ENCODE peak calls at places on chromosomes 7 and 10, in seven cellular contexts. O is OCI-LY7; J is nephron progenitor cell; B is fibroblast of the aortic adventitia; H is stimulated activated CD4-positive, alpha-beta T cell treated with anti-CD3 and anti-CD28 coated beads, Interleukin-15, amount 100 ng/mL, for 1 hour; Z is left kidney; D is iris pigment epithelial cell. I is an unnamed sample.
A peak's percentile ranks its signal among the peaks of the same experiment; 100 is the strongest.

GRCh38 chr7:156827587-156828203 is 65.3 kb downstream of the LMBR1 start:
- DNase-seq in O (peak; percentile 30), J (no peak), B (peak; percentile 53), H (no peak), Z (peak; percentile 15), D (peak; percentile 41), I (no peak)

GRCh38 chr7:75756340-75757297 is 15.4 kb downstream of the CCL26 start:
- DNase-seq in O (peak; percentile 62), J (no peak), B (peak; percentile 58), H (no peak), Z (peak; percentile 78), D (peak; percentile 67), I (no peak)

GRCh38 chr7:158811461-158811860 is 17.8 kb downstream of the ESYT2 start:
- DNase-seq in O (no peak), J (no peak), B (peak; percentile 68), H (peak; percentile 34), Z (no peak), D (peak; percentile 96), I (peak; percentile 29)

GRCh38 chr10:22590115-22590514 is 124.3 kb downstream of the PIP4K2A start:
- DNase-seq in O (no peak), J (no peak), B (no peak), H (no peak), Z (no peak), D (peak; percentile 34), I (no peak)

GRCh38 chr7:17367502-17367901 is 69.0 kb downstream of the AHR start:
- DNase-seq in O (no peak), J (no peak), B (peak; percentile 25), H (no peak), Z (no peak), D (peak; percentile 44), I (no peak)

GRCh38 chr10:21368022-21368582 is 157.4 kb downstream of the SKIDA1 start:
- DNase-seq in O (no peak), J (no peak), B (peak; percentile 26), H (no peak), Z (no peak), D (no peak), I (no peak)

GRCh38 chr10:69037489-69037888 is 48.9 kb downstream of the KIFBP start:
- DNase-seq in O (no peak), J (no peak), B (no peak), H (no peak), Z (no peak), D (no peak), I (no peak)

GRCh38 chr10:784759-785538 is 95.5 kb upstream of the DIP2C start:
- DNase-seq in O (no peak), J (peak; percentile 68), B (peak; percentile 67), H (peak; percentile 50), Z (peak; percentile 89), D (peak; percentile 78), I (peak; percentile 47)

GRCh38 chr10:13352519-13352918 is 4.4 kb upstream of the SEPHS1 start:
- DNase-seq in O (peak; percentile 50), J (no peak), B (no peak), H (no peak), Z (peak; percentile 30), D (no peak), I (no peak)

GRCh38 chr7:36262706-36263484 is 109.8 kb downstream of the EEPD1 start:
- DNase-seq in O (no peak), J (no peak), B (no peak), H (no peak), Z (no peak), D (no peak), I (no peak)

GRCh38 chr7:120973849-120974248 is 14.7 kb upstream of the CPED1 start:
- DNase-seq in O (no peak), J (no peak), B (no peak), H (no peak), Z (no peak), D (peak; percentile 51), I (no peak)

GRCh38 chr7:87046456-87046855 is 13.0 kb downstream of the ELAPOR2 start:
- DNase-seq in O (no peak), J (no peak), B (no peak), H (no peak), Z (no peak), D (no peak), I (no peak)

GRCh38 chr7:89666436-89666835 is 487.8 kb upstream of the STEAP1 start:
- DNase-seq in O (no peak), J (no peak), B (no peak), H (no peak), Z (no peak), D (peak; percentile 1), I (no peak)

GRCh38 chr10:74891048-74891447 is 64.6 kb downstream of the KAT6B start:
- DNase-seq in O (no peak), J (no peak), B (no peak), H (no peak), Z (no peak), D (no peak), I (peak; percentile 56)

GRCh38 chr7:140681766-140682165 is 9.0 kb downstream of the ADCK2 start:
- DNase-seq in O (no peak), J (no peak), B (no peak), H (no peak), Z (no peak), D (no peak), I (no peak)

GRCh38 chr7:84191842-84192241 is 2.7 kb downstream of the SEMA3A start:
- DNase-seq in O (no peak), J (no peak), B (peak; percentile 61), H (no peak), Z (no peak), D (peak; percentile 37), I (no peak)

GRCh38 chr7:14096159-14096558 is 106.7 kb upstream of the ETV1 start:
- DNase-seq in O (no peak), J (no peak), B (no peak), H (no peak), Z (no peak), D (no peak), I (no peak)

GRCh38 chr7:156656598-156656997 is 16.0 kb downstream of the RNF32 start:
- DNase-seq in O (no peak), J (no peak), B (no peak), H (no peak), Z (no peak), D (no peak), I (no peak)

GRCh38 chr7:128045766-128046165 is 14.5 kb upstream of the LRRC4 start:
- DNase-seq in O (no peak), J (no peak), B (peak; percentile 43), H (no peak), Z (no peak), D (no peak), I (no peak)

GRCh38 chr7:46545790-46546189 is 624.7 kb upstream of the IGFBP3 start:
- DNase-seq in O (no peak), J (no peak), B (peak; percentile 63), H (no peak), Z (no peak), D (peak; percentile 86), I (no peak)